ENCODE peak calls at places on chromosomes 3 and 15, in six cellular contexts. One of them, this sample, is unnamed.

GRCh38 chr3:84634668-84635067 is 324.1 kb upstream of the CADM2 start:
- DNase-seq in PC-9: no peak
- DNase-seq in A549: no peak
- DNase-seq in stomach: no peak
- DNase-seq in cardiac muscle cell: no peak
- DNase-seq in Karpas-422: no peak
- DNase-seq in this sample: no peak

GRCh38 chr3:151432624-151433372 is 28.1 kb downstream of the IGSF10 start:
- DNase-seq in PC-9: no peak
- DNase-seq in A549: no peak
- DNase-seq in stomach: no peak
- DNase-seq in cardiac muscle cell: no peak
- DNase-seq in Karpas-422: no peak
- DNase-seq in this sample: no peak

GRCh38 chr3:175606650-175607318 is 747.6 kb downstream of the NAALADL2 start:
- DNase-seq in PC-9: no peak
- DNase-seq in A549: no peak
- DNase-seq in stomach: no peak
- DNase-seq in cardiac muscle cell: no peak
- DNase-seq in Karpas-422: no peak
- DNase-seq in this sample: no peak

GRCh38 chr15:56837281-56837680 is 81.2 kb upstream of the TCF12 start:
- DNase-seq in PC-9: no peak
- DNase-seq in A549: no peak
- DNase-seq in stomach: no peak
- DNase-seq in cardiac muscle cell: no peak
- DNase-seq in Karpas-422: peak; percentile 51
- DNase-seq in this sample: no peak

GRCh38 chr3:50588759-50589433 is 19.6 kb downstream of the HEMK1 start:
- DNase-seq in PC-9: no peak
- DNase-seq in A549: no peak
- DNase-seq in stomach: no peak
- DNase-seq in cardiac muscle cell: no peak
- DNase-seq in Karpas-422: no peak
- DNase-seq in this sample: no peak

GRCh38 chr15:27906802-27907201 is 192.3 kb downstream of the OCA2 start:
- DNase-seq in PC-9: no peak
- DNase-seq in A549: no peak
- DNase-seq in stomach: no peak
- DNase-seq in cardiac muscle cell: no peak
- DNase-seq in Karpas-422: no peak
- DNase-seq in this sample: no peak

GRCh38 chr3:96331341-96331740 is 483.1 kb upstream of the EPHA6 start:
- DNase-seq in PC-9: no peak
- DNase-seq in A549: no peak
- DNase-seq in stomach: no peak
- DNase-seq in cardiac muscle cell: no peak
- DNase-seq in Karpas-422: peak; percentile 43
- DNase-seq in this sample: no peak

GRCh38 chr3:41710646-41711388 is 251.1 kb downstream of the ULK4 start:
- DNase-seq in PC-9: peak; percentile 68
- DNase-seq in A549: no peak
- DNase-seq in stomach: no peak
- DNase-seq in cardiac muscle cell: no peak
- DNase-seq in Karpas-422: no peak
- DNase-seq in this sample: no peak

GRCh38 chr3:105409364-105409763 is 42.7 kb downstream of the ALCAM start:
- DNase-seq in PC-9: no peak
- DNase-seq in A549: no peak
- DNase-seq in stomach: no peak
- DNase-seq in cardiac muscle cell: no peak
- DNase-seq in Karpas-422: no peak
- DNase-seq in this sample: no peak

GRCh38 chr3:3603351-3603750 is 195.9 kb upstream of the LRRN1 start:
- DNase-seq in PC-9: no peak
- DNase-seq in A549: no peak
- DNase-seq in stomach: no peak
- DNase-seq in cardiac muscle cell: no peak
- DNase-seq in Karpas-422: no peak
- DNase-seq in this sample: no peak

GRCh38 chr3:15288331-15288726 is 44.1 kb downstream of the SH3BP5 start:
- DNase-seq in PC-9: no peak
- DNase-seq in A549: no peak
- DNase-seq in stomach: no peak
- DNase-seq in cardiac muscle cell: no peak
- DNase-seq in Karpas-422: no peak
- DNase-seq in this sample: no peak

GRCh38 chr3:5021571-5022092 is 42.4 kb downstream of the BHLHE40 start:
- DNase-seq in PC-9: peak; percentile 82
- DNase-seq in A549: peak; percentile 76
- DNase-seq in stomach: no peak
- DNase-seq in cardiac muscle cell: no peak
- DNase-seq in Karpas-422: no peak
- DNase-seq in this sample: no peak

GRCh38 chr3:155309581-155309980 is 16.1 kb upstream of the STRIT1 start:
- DNase-seq in PC-9: no peak
- DNase-seq in A549: no peak
- DNase-seq in stomach: no peak
- DNase-seq in cardiac muscle cell: no peak
- DNase-seq in Karpas-422: no peak
- DNase-seq in this sample: no peak

GRCh38 chr3:123960791-123961507 is at the start of gene CCDC14:
- DNase-seq in PC-9: peak; percentile 86
- DNase-seq in A549: peak; percentile 80
- DNase-seq in stomach: peak; percentile 88
- DNase-seq in cardiac muscle cell: peak; percentile 99
- DNase-seq in Karpas-422: peak; percentile 94
- DNase-seq in this sample: peak; percentile 95

GRCh38 chr3:151439652-151440125 is 21.2 kb downstream of the IGSF10 start:
- DNase-seq in PC-9: peak; percentile 55
- DNase-seq in A549: peak; percentile 50
- DNase-seq in stomach: no peak
- DNase-seq in cardiac muscle cell: peak; percentile 66
- DNase-seq in Karpas-422: peak; percentile 93
- DNase-seq in this sample: no peak

GRCh38 chr3:10550705-10551104 is 45.3 kb upstream of the ATP2B2 start:
- DNase-seq in PC-9: no peak
- DNase-seq in A549: no peak
- DNase-seq in stomach: no peak
- DNase-seq in cardiac muscle cell: no peak
- DNase-seq in Karpas-422: no peak
- DNase-seq in this sample: no peak

GRCh38 chr15:72199721-72200212 is 2.2 kb upstream of the GRAMD2A start:
- DNase-seq in PC-9: peak; percentile 62
- DNase-seq in A549: peak; percentile 93
- DNase-seq in stomach: peak; percentile 85
- DNase-seq in cardiac muscle cell: peak; percentile 67
- DNase-seq in Karpas-422: peak; percentile 88
- DNase-seq in this sample: no peak

GRCh38 chr3:5022187-5022965 is 43.1 kb downstream of the BHLHE40 start:
- DNase-seq in PC-9: peak; percentile 70
- DNase-seq in A549: no peak
- DNase-seq in stomach: no peak
- DNase-seq in cardiac muscle cell: no peak
- DNase-seq in Karpas-422: no peak
- DNase-seq in this sample: no peak

GRCh38 chr15:54305138-54305537 is 326.9 kb downstream of the UNC13C start:
- DNase-seq in PC-9: no peak
- DNase-seq in A549: no peak
- DNase-seq in stomach: no peak
- DNase-seq in cardiac muscle cell: no peak
- DNase-seq in Karpas-422: no peak
- DNase-seq in this sample: no peak
- H3K4me3 ChIP-seq in PC-9: no peak overlapping the region
- H3K4me3 ChIP-seq in A549: no peak overlapping the region
- H3K4me3 ChIP-seq in stomach: no peak overlapping the region
- H3K4me3 ChIP-seq in cardiac muscle cell: no peak overlapping the region
- H3K4me3 ChIP-seq in Karpas-422: no peak overlapping the region
- H3K4me3 ChIP-seq in this sample: no peak overlapping the region

GRCh38 chr15:89845305-89845893 is 30.7 kb upstream of the ANPEP start:
- DNase-seq in PC-9: peak; percentile 87
- DNase-seq in A549: peak; percentile 72
- DNase-seq in stomach: no peak
- DNase-seq in cardiac muscle cell: no peak
- DNase-seq in Karpas-422: no peak
- DNase-seq in this sample: no peak
- H3K4me1 ChIP-seq in PC-9: peaks cover 56% of the 10 kb centered on the region
- H3K4me1 ChIP-seq in A549: peaks cover 55% of the 10 kb centered on the region
- H3K4me1 ChIP-seq in stomach: no peaks in the 10 kb centered on the region
- H3K4me1 ChIP-seq in cardiac muscle cell: no peaks in the 10 kb centered on the region
- H3K4me1 ChIP-seq in Karpas-422: peaks cover 18% of the 10 kb centered on the region
- H3K4me1 ChIP-seq in this sample: peaks cover 7% of the 10 kb centered on the region

GRCh38 chr3:37116998-37117397 is 57.4 kb downstream of the LRRFIP2 start:
- DNase-seq in PC-9: no peak
- DNase-seq in A549: no peak
- DNase-seq in stomach: no peak
- DNase-seq in cardiac muscle cell: no peak
- DNase-seq in Karpas-422: no peak
- DNase-seq in this sample: no peak
- H3K27ac ChIP-seq in PC-9: no peak overlapping the region
- H3K27ac ChIP-seq in A549: no peak overlapping the region
- H3K27ac ChIP-seq in stomach: no peak overlapping the region
- H3K27ac ChIP-seq in cardiac muscle cell: no peak overlapping the region
- H3K27ac ChIP-seq in Karpas-422: no peak overlapping the region
- H3K27ac ChIP-seq in this sample: no peak overlapping the region

GRCh38 chr3:133701435-133702358 is 40.0 kb upstream of the TOPBP1 start:
- DNase-seq in PC-9: no peak
- DNase-seq in A549: no peak
- DNase-seq in stomach: no peak
- DNase-seq in cardiac muscle cell: no peak
- DNase-seq in Karpas-422: no peak
- DNase-seq in this sample: no peak
- H3K4me3 ChIP-seq in PC-9: no peak overlapping the region
- H3K4me3 ChIP-seq in A549: no peak overlapping the region
- H3K4me3 ChIP-seq in stomach: no peak overlapping the region
- H3K4me3 ChIP-seq in cardiac muscle cell: no peak overlapping the region
- H3K4me3 ChIP-seq in Karpas-422: no peak overlapping the region
- H3K4me3 ChIP-seq in this sample: no peak overlapping the region

DNA sequence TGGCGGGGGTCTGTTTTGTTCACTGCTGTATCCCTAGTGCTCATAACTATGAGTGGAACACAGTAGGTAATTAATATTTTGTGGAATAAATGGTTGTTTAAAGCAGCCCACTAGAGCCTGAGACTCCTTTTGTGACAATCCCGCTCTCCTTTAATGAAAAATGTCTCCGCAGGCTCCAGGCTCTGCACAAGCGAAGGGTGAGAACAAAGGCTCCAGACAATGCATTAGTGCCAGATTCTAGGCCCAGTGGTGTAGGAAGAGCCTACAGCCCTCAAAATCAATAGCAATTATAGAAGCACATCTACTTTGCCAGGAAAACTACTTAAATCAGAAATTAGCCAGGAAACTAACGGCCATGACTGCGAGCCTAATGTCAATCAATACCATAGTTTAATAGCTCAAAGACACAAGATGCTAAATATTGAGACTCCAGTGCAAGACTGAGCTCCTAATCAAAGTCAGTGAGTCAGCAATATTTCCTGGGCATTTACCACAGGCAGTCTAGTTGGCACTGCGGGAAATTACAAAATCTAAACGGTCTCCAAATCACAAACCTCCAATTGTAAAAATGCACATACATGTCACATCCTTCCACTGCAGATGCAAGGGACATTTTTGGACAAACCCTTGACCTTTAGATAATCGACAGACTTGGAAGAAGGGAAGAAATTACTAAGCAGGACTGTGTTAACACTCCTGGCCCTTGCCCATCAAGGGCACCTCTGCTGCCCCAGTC is 2.3 kb downstream of the ANXA2 start:
- DNase-seq in PC-9: no peak
- DNase-seq in A549: no peak
- DNase-seq in stomach: no peak
- DNase-seq in cardiac muscle cell: no peak
- DNase-seq in Karpas-422: no peak
- DNase-seq in this sample: no peak
- H3K4me1 ChIP-seq in PC-9: peaks cover 61% of the 10 kb centered on the region
- H3K4me1 ChIP-seq in A549: peaks cover 58% of the 10 kb centered on the region
- H3K4me1 ChIP-seq in stomach: peaks cover 63% of the 10 kb centered on the region
- H3K4me1 ChIP-seq in cardiac muscle cell: peaks cover 18% of the 10 kb centered on the region
- H3K4me1 ChIP-seq in Karpas-422: peaks cover 18% of the 10 kb centered on the region
- H3K4me1 ChIP-seq in this sample: peaks cover 68% of the 10 kb centered on the region

DNA sequence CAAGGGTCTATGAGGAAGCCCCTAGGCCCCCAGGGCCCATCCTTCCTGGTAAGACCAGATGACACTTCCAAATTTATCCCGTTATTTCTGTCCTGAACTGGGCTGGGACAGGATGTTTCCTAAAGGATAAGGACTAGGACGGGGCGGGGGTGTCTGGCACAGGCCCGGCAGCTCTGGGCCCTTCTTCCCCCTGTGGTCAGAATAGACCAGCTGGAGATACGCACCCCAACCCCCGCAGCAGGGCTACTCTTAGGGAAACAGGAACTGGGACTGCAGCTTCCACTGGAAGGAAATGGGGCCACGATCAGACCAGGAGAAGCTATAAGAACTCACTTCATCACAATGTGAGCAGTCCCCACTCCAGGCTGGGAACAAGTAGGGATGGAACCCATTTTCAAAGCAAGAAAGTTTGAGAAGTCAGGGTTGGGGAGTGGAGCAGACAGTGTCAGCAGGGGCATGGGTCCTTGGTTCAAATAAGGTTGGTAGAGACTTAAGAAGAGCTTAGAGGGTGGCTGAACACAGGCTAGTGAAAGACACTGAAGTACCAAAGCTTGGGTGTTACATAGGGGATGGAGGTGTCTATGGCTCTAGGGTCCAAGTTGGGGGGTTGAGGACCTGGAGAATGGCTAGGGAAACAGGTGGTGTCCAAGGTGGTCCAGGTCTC is 1.1 kb downstream of the NCKIPSD start:
- DNase-seq in PC-9: no peak
- DNase-seq in A549: no peak
- DNase-seq in stomach: no peak
- DNase-seq in cardiac muscle cell: no peak
- DNase-seq in Karpas-422: peak; percentile 60
- DNase-seq in this sample: peak; percentile 44
- H3K27ac ChIP-seq in PC-9: no peak overlapping the region
- H3K27ac ChIP-seq in A549: peak overlapping the region; percentile 94
- H3K27ac ChIP-seq in stomach: peak overlapping the region; percentile 7
- H3K27ac ChIP-seq in cardiac muscle cell: no peak overlapping the region
- H3K27ac ChIP-seq in Karpas-422: no peak overlapping the region
- H3K27ac ChIP-seq in this sample: no peak overlapping the region

This sample was measured in left lung.